ENCODE peak calls at places on chromosomes 2 and 18, in six cellular contexts. E is T-helper 2 cell; Y is astrocyte of the spinal cord; O is GM04503; J is stimulated activated CD8-positive, alpha-beta memory T cell treated with anti-CD3 and anti-CD28 coated beads, Interleukin-4, amount 100 ng/mL, for 48 hours; P is activated CD4-positive, alpha-beta T cell treated with anti-CD3 and anti-CD28 coated beads for 4 hours. V is an unnamed sample.

GRCh38 chr2:236557894-236558532 is 11.6 kb upstream of the ACKR3 start:
- DNase-seq in E (no peak), Y (no peak), O (no peak), J (no peak), P (no peak), V (no peak)

GRCh38 chr18:75130591-75131274 is 78.2 kb downstream of the PTGR3 start:
- DNase-seq in E (no peak), Y (peak), O (no peak), J (peak), P (no peak), V (no peak)

GRCh38 chr2:16608661-16609643 is 56.7 kb downstream of the CYRIA start:
- DNase-seq in E (peak), Y (peak), O (peak), J (peak), P (peak), V (peak)

GRCh38 chr2:38498039-38498438 is 104.7 kb downstream of the HNRNPLL start:
- DNase-seq in E (no peak), Y (no peak), O (no peak), J (no peak), P (no peak), V (no peak)

GRCh38 chr2:32342811-32343210 is 14.0 kb upstream of the BIRC6 start:
- DNase-seq in E (no peak), Y (no peak), O (no peak), J (no peak), P (no peak), V (no peak)

GRCh38 chr2:113264713-113265403 is 13.9 kb downstream of the PAX8 start:
- DNase-seq in E (no peak), Y (no peak), O (no peak), J (no peak), P (no peak), V (no peak)

GRCh38 chr2:9440058-9440727 is 16.7 kb downstream of the CPSF3 start:
- DNase-seq in E (no peak), Y (peak), O (peak), J (no peak), P (no peak), V (no peak)

GRCh38 chr18:37524546-37525301 is 40.9 kb downstream of the CELF4 start:
- DNase-seq in E (no peak), Y (no peak), O (no peak), J (no peak), P (no peak), V (no peak)

GRCh38 chr2:236176417-236176816 is 8.2 kb upstream of the GBX2 start:
- DNase-seq in E (no peak), Y (no peak), O (no peak), J (no peak), P (no peak), V (no peak)

GRCh38 chr2:189407161-189407943 is 33.9 kb upstream of the WDR75 start:
- DNase-seq in E (no peak), Y (peak), O (peak), J (no peak), P (no peak), V (no peak)

V was measured in activated gamma-delta T cell treated with Interleukin-2 at 50 U/mL for 16 hours.